ENCODE peak calls at places on chromosomes 11 and 22, in nine cellular contexts. G is foreskin fibroblast, D is progenitor cell of endocrine pancreas, M is hepatocyte, Q is AG04449, N is cardiac muscle cell, I is lower lobe of right lung, X is fibroblast of lung, S is fibroblast of the aortic adventitia. W is an unnamed sample.
A peak's percentile ranks its signal among the peaks of the same experiment; 100 is the strongest.

GRCh38 chr22:30008401-30008800 is 71.9 kb upstream of the HORMAD2 start:
- DNase-seq in Q (no peak), S (no peak), X (no peak), I (no peak), D (no peak), N (no peak), G (peak; percentile 22), M (no peak), W (no peak)

GRCh38 chr11:34855754-34856095 is 60.5 kb downstream of the APIP start:
- DNase-seq in S (no peak), N (no peak), D (no peak), X (no peak), I (no peak), Q (no peak), M (no peak), G (no peak), W (no peak)

GRCh38 chr22:41929158-41929896 is 2.7 kb upstream of the TNFRSF13C start:
- DNase-seq in I (no peak), D (no peak), S (no peak), G (no peak), X (no peak), Q (no peak), M (no peak), N (no peak), W (no peak)

GRCh38 chr11:60887531-60887930 is 18.9 kb downstream of the PRPF19 start:
- DNase-seq in S (peak; percentile 57), M (peak; percentile 64), X (peak; percentile 27), Q (no peak), D (no peak), I (no peak), G (peak; percentile 77), N (peak; percentile 55), W (peak; percentile 53)

GRCh38 chr11:130160460-130161090 is 993 bp downstream of the ST14 start:
- DNase-seq in S (no peak), M (no peak), G (no peak), I (no peak), N (no peak), Q (no peak), X (no peak), D (no peak), W (no peak)

GRCh38 chr11:34972892-34973291 is 56.5 kb downstream of the PDHX start:
- DNase-seq in S (peak; percentile 51), N (no peak), Q (no peak), I (no peak), D (no peak), G (peak; percentile 43), M (no peak), X (peak; percentile 76), W (peak; percentile 86)

GRCh38 chr11:34599406-34599901 is 21.4 kb upstream of the EHF start:
- DNase-seq in N (no peak), X (peak; percentile 92), S (peak; percentile 82), D (no peak), M (peak; percentile 38), G (peak; percentile 95), Q (peak; percentile 41), I (no peak), W (peak; percentile 90)

GRCh38 chr22:44684506-44685383 is 17.3 kb upstream of the PRR5 start:
- DNase-seq in N (peak; percentile 92), G (peak; percentile 95), D (peak; percentile 76), X (peak; percentile 86), I (peak; percentile 87), S (peak; percentile 90), Q (peak; percentile 50), M (peak; percentile 95), W (peak; percentile 92)

GRCh38 chr11:34349882-34350281 is 7.9 kb downstream of the ABTB2 start:
- DNase-seq in D (no peak), I (no peak), X (peak; percentile 74), N (no peak), S (peak; percentile 26), M (no peak), Q (no peak), G (peak; percentile 30), W (no peak)

GRCh38 chr22:16838073-16838472 is 12.9 kb upstream of the XKR3 start:
- DNase-seq in N (no peak), I (no peak), Q (no peak), D (no peak), G (no peak), X (no peak), S (peak; percentile 5), M (no peak), W (no peak)

GRCh38 chr11:65266210-65266609 is 4.4 kb downstream of the POLA2 start:
- DNase-seq in G (peak; percentile 46), X (no peak), S (peak; percentile 40), M (no peak), I (no peak), N (no peak), D (no peak), Q (no peak), W (no peak)

GRCh38 chr11:80724366-80724765 is 1283.5 kb upstream of the TENM4 start:
- DNase-seq in X (no peak), N (no peak), Q (no peak), S (no peak), M (no peak), I (no peak), D (no peak), G (no peak), W (no peak)

GRCh38 chr11:44905131-44905866 is 45.4 kb downstream of the TP53I11 start:
- DNase-seq in N (no peak), G (no peak), S (no peak), M (no peak), D (no peak), Q (no peak), X (peak; percentile 23), I (no peak), W (no peak)

GRCh38 chr22:27991586-27992293 is 72.7 kb upstream of the PITPNB start:
- DNase-seq in I (peak; percentile 17), X (no peak), D (no peak), G (no peak), Q (no peak), N (no peak), S (no peak), M (no peak), W (no peak)

GRCh38 chr11:70335511-70335910 is 62.8 kb upstream of the CTTN start:
- DNase-seq in I (no peak), D (no peak), Q (no peak), M (no peak), G (no peak), N (no peak), X (no peak), S (no peak), W (no peak)

DNA sequence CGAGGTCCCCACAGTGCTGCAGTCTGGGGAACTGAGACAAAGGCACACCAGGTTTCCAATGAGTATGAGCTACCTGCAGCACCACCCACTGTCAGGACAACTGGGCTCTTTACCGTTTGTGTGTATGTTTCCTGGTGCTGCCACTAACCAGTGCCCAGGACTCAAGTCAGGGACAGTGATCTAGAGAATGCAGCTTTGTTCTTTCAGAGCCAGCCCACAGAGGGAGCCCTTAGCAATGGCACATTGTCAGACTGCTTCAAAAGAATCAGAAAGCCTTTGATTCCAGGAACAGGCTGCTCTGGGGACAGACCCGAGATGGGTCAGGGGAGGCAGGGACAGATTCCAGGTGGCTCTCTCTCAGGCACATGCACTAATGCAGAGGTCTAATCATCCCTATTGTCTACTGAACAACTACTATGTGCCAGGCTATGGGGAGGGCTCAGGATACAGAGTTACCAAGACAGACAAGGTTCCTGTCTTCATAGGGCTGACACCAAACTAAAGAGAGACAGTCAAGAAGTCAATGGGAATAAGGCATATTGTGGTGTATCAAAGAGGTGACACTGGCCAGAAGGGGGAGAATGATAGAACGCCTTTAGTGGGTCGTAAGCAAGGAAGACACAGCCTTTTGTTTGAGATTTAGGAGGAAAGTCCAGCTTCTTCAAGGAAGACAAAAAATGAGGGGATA is 103.7 kb downstream of the VPREB1 start:
- DNase-seq in S (no peak), M (peak; percentile 23), I (no peak), G (peak; percentile 9), Q (no peak), D (no peak), N (no peak), X (no peak), W (no peak)
- TF ChIP-seq CTCF in S (no peak), M (peak; percentile 27), I (no peak), G (peak; percentile 13), Q (peak; percentile 5), D (peak; percentile 36), N (peak; percentile 29), X (no peak), W (peak; percentile 44)

GRCh38 chr11:2698386-2699184 is 1.2 kb downstream of the KCNQ1OT1 start:
- DNase-seq in Q (no peak), S (peak; percentile 22), G (no peak), X (no peak), D (no peak), I (no peak), N (no peak), M (no peak), W (no peak)
- TF ChIP-seq CTCF in Q (no peak), S (peak; percentile 5), G (no peak), X (no peak), D (no peak), I (no peak), N (peak; percentile 3), M (no peak), W (peak; percentile 10)

DNA sequence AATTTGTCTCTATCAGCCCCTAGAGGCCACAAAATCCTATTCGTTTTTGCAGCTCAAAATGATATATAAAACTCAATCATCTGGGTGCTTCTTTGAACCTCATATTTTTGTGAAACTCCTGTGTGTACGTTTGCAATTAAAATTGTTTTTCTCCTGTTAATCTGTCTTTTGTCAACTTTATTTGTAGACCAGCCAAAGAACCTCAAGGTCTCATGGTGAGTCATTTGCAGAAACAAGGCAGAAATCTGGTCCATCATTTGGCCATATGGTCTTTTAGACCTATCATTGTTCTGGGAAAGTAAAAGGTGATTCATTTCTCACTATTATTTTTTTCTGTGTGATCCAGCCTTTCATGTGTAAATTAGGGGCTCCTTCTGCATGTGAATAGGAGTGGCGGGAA is 399.2 kb upstream of the DDI1 start:
- DNase-seq in G (peak; percentile 60), I (no peak), M (no peak), X (peak; percentile 75), S (peak; percentile 64), Q (no peak), D (no peak), N (no peak), W (peak; percentile 40)
- TF ChIP-seq CTCF in G (no peak), I (no peak), M (no peak), X (no peak), S (no peak), Q (no peak), D (no peak), N (no peak), W (peak; percentile 31)

GRCh38 chr11:62392944-62393628 is 25.7 kb upstream of the SCGB1A1 start:
- DNase-seq in G (no peak), S (no peak), M (peak; percentile 51), N (no peak), I (no peak), D (no peak), Q (no peak), X (no peak), W (no peak)

GRCh38 chr11:62390727-62391126 is 28.1 kb upstream of the SCGB1A1 start:
- DNase-seq in M (no peak), I (no peak), N (no peak), S (no peak), G (peak; percentile 51), D (no peak), Q (no peak), X (no peak), W (no peak)

GRCh38 chr11:62392506-62392905 is 26.3 kb upstream of the SCGB1A1 start:
- DNase-seq in I (no peak), N (no peak), Q (no peak), M (no peak), D (no peak), S (no peak), X (no peak), G (no peak), W (no peak)

GRCh38 chr11:62390237-62390636 is 28.6 kb upstream of the SCGB1A1 start:
- DNase-seq in X (no peak), M (no peak), G (no peak), S (no peak), N (no peak), Q (no peak), I (no peak), D (no peak), W (no peak)

GRCh38 chr11:62391642-62392425 is 27.0 kb upstream of the SCGB1A1 start:
- DNase-seq in N (no peak), D (no peak), Q (no peak), X (no peak), I (no peak), G (no peak), M (no peak), S (no peak), W (no peak)
- TF ChIP-seq CTCF in N (no peak), D (peak; percentile 8), Q (peak; percentile 13), X (peak; percentile 14), I (no peak), G (no peak), M (no peak), S (no peak), W (peak; percentile 39)

W was measured in HFFc6.